ENCODE peak calls at places on chromosome 13, in eight cellular contexts. E is PC-9; W is left ventricle myocardium superior; R is A549; H is type B pancreatic cell; I is stimulated activated CD8-positive, alpha-beta memory T cell treated with anti-CD3 and anti-CD28 coated beads, Interleukin-12 subunit alpha, Interleukin-12 subunit beta, amount 100 ng/mL, for 4 hours; V is T-helper 1 cell; A is thoracic aorta. Q is an unnamed sample.

GRCh38 chr13:42847891-42848663 is 66.7 kb downstream of the FAM216B start:
- DNase-seq in E (no peak), W (no peak), R (no peak), H (no peak), I (no peak), V (no peak), A (no peak), Q (no peak)

GRCh38 chr13:26881154-26881553 is 120.6 kb upstream of the GPR12 start:
- DNase-seq in E (no peak), W (no peak), R (no peak), H (no peak), I (no peak), V (no peak), A (no peak), Q (no peak)

GRCh38 chr13:75687145-75687763 is 51.1 kb downstream of the LMO7 start:
- DNase-seq in E (no peak), W (no peak), R (no peak), H (no peak), I (no peak), V (no peak), A (no peak), Q (no peak)

GRCh38 chr13:40764587-40765403 is 6.2 kb downstream of the MRPS31 start:
- DNase-seq in E (no peak), W (no peak), R (no peak), H (no peak), I (no peak), V (peak), A (no peak), Q (no peak)

GRCh38 chr13:44759222-44759721 is 183.1 kb upstream of the TSC22D1 start:
- DNase-seq in E (no peak), W (no peak), R (no peak), H (no peak), I (no peak), V (no peak), A (no peak), Q (no peak)

GRCh38 chr13:36858285-36858684 is 39.3 kb downstream of the RFXAP start:
- DNase-seq in E (no peak), W (no peak), R (peak), H (no peak), I (no peak), V (no peak), A (no peak), Q (no peak)

GRCh38 chr13:103703246-103703645 is 637.0 kb upstream of the SLC10A2 start:
- DNase-seq in E (no peak), W (no peak), R (no peak), H (no peak), I (no peak), V (no peak), A (no peak), Q (no peak)

GRCh38 chr13:45416521-45417125 is 1.6 kb downstream of the SLC25A30 start:
- DNase-seq in E (no peak), W (no peak), R (no peak), H (no peak), I (no peak), V (no peak), A (no peak), Q (no peak)

GRCh38 chr13:46994492-46994891 is 97.6 kb upstream of the HTR2A start:
- DNase-seq in E (no peak), W (no peak), R (no peak), H (no peak), I (no peak), V (no peak), A (no peak), Q (no peak)

GRCh38 chr13:46624821-46625220 is 71.9 kb downstream of the LRCH1 start:
- DNase-seq in E (no peak), W (no peak), R (no peak), H (no peak), I (no peak), V (no peak), A (no peak), Q (no peak)

GRCh38 chr13:100566543-100566942 is 22.0 kb downstream of the GGACT start:
- DNase-seq in E (peak), W (no peak), R (no peak), H (peak), I (no peak), V (no peak), A (no peak), Q (no peak)

Q was measured in WERI-Rb-1.